ENCODE peak calls at places on chromosomes 3 and 15, in four cellular contexts. V, O, I and R are unnamed samples.

GRCh38 chr3:138349926-138350665 is 1.7 kb downstream of the MRAS start:
- DNase-seq in O (peak), I (no peak), V (peak), R (peak)

GRCh38 chr3:72047472-72047871 is 262.5 kb upstream of the PROK2 start:
- DNase-seq in O (no peak), V (peak), I (no peak), R (no peak)

GRCh38 chr15:99963096-99963825 is 230.0 kb upstream of the LYSMD4 start:
- DNase-seq in O (no peak), V (peak), I (no peak), R (no peak)

GRCh38 chr3:142460689-142461088 is 12.9 kb upstream of the XRN1 start:
- DNase-seq in V (no peak), O (no peak), I (no peak), R (no peak)

GRCh38 chr3:15428539-15428938 is 1.1 kb downstream of the EAF1 start:
- DNase-seq in O (no peak), I (no peak), V (peak), R (peak)

GRCh38 chr3:156816091-156816793 is 9.9 kb upstream of the LEKR1 start:
- DNase-seq in V (peak), O (peak), I (peak), R (peak)

GRCh38 chr3:118505784-118506183 is 528.9 kb downstream of the IGSF11 start:
- DNase-seq in V (no peak), I (no peak), O (no peak), R (no peak)

GRCh38 chr3:65761890-65762605 is 276.7 kb downstream of the MAGI1 start:
- DNase-seq in I (no peak), V (no peak), O (no peak), R (no peak)

GRCh38 chr3:118782755-118783202 is 251.9 kb downstream of the IGSF11 start:
- DNase-seq in O (no peak), V (no peak), I (no peak), R (no peak)

GRCh38 chr15:59741274-59741906 is 52.3 kb upstream of the BNIP2 start:
- DNase-seq in O (peak), I (peak), V (peak), R (peak)

GRCh38 chr3:197542741-197543454 is 12.9 kb downstream of the BDH1 start:
- DNase-seq in V (no peak), O (no peak), I (no peak), R (no peak)

GRCh38 chr15:92605225-92605944 is 50.2 kb downstream of the FAM174B start:
- DNase-seq in I (no peak), O (no peak), V (no peak), R (no peak)

GRCh38 chr3:189324538-189325138 is 152.9 kb downstream of the TPRG1 start:
- DNase-seq in I (no peak), V (peak), O (peak), R (peak)

GRCh38 chr3:11385908-11386307 is 113.7 kb downstream of the ATG7 start:
- DNase-seq in O (no peak), I (no peak), V (peak), R (peak)

GRCh38 chr15:51750942-51751686 is at the start of gene TMOD2:
- DNase-seq in I (peak), V (no peak), O (peak), R (peak)

GRCh38 chr15:88509321-88509720 is 37.2 kb downstream of the DET1 start:
- DNase-seq in V (no peak), I (no peak), O (no peak), R (no peak)
- H3K4me3 ChIP-seq in V (no peak), I (no peak), O (no peak), R (no peak)

GRCh38 chr3:42936157-42936981 is 30.4 kb downstream of the ZNF662 start:
- DNase-seq in V (peak), I (no peak), O (peak), R (peak)
- H3K4me3 ChIP-seq in V (peak), I (no peak), O (peak), R (peak)

GRCh38 chr3:153783106-153783505 is 338.1 kb upstream of the ARHGEF26 start:
- DNase-seq in V (peak), I (no peak), O (peak), R (peak)
- H3K4me3 ChIP-seq in V (no peak), I (no peak), O (no peak), R (no peak)

DNA sequence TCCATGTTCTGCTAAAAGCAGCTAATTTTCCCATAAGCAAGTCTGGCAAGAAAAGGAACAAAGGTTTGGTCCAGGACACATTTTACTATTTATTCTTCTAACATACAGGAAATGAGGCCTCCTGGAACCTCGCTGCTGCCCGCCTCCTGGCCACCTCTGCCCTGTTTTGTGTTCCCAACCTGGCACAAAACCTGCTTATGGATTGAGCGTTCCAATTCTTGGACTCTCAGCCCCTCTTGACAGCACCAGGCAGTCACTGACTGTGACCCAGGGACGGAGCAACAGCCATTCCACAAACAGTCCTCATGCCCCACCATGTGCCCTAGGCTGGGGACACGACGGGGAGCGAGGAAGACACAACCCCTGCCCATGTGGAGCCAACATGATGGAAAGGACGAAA is 11.6 kb upstream of the SSUH2 start:
- DNase-seq in O (no peak), V (no peak), I (no peak), R (no peak)
- H3K4me3 ChIP-seq in O (no peak), V (no peak), I (no peak), R (no peak)

GRCh38 chr3:13282986-13283876 is 136.9 kb downstream of the NUP210 start:
- DNase-seq in O (no peak), I (peak), V (no peak), R (no peak)

GRCh38 chr3:13280122-13280790 is 139.9 kb downstream of the NUP210 start:
- DNase-seq in V (no peak), O (no peak), I (no peak), R (no peak)

GRCh38 chr3:13282528-13282985 is 137.6 kb downstream of the NUP210 start:
- DNase-seq in O (no peak), V (no peak), I (no peak), R (no peak)

GRCh38 chr3:13280856-13281656 is 139.1 kb downstream of the NUP210 start:
- DNase-seq in O (no peak), V (no peak), I (no peak), R (no peak)

DNA sequence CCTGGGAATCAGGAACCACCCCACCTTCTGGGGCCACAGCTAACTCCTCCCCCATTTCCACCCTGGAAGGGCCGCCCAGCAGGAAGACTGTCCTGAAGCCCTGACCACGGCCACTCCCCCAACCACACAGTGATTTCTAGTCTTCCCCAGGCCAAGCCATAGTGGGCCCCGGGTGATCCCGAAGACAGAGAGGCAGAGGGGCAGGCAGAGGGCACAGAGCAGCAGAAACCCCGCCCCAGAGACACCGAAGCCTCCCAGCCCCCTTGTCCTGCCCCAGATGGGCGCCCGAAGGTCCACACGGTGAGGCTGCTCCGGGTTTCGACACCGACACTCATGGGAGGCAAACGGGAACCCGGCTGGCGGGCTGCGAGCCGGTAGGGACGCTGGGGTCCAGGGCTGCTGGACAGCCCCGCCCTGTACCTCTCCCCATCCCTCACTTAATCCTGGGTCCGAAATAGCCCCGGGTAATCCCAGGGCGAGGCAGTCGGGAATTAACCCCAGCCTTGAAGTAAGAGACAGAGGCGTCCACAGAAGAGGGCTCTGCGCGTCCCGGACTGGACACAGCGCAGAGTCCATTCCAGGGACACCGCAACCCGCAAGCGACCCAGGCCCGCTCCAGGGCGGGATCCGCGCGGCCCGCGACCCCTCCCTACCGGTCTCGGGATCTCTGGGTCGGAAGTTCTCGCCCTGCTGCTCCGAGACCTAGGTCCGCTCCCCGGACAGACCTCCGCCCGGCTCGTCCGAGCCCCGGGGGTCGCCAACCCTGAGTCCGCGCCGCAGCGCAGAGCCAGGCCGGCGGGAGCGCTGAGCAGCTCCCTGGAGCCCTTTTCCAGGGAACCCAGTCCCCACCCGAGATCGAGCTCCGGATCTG is 138.2 kb downstream of the NUP210 start:
- DNase-seq in I (no peak), V (no peak), O (no peak), R (no peak)
- H3K4me3 ChIP-seq in I (no peak), V (no peak), O (no peak), R (no peak)